ENCODE peak calls at places on chromosomes 11 and 22, in seven cellular contexts. N is naive thymus-derived CD4-positive, alpha-beta T cell; C is A673; D is CD8-positive, alpha-beta memory T cell; Q is small intestine; F is WERI-Rb-1; T is Peyer's patch. B is an unnamed sample. For H3K36me3, the result is how much of the 10 kb centered on the place peaks cover.

GRCh38 chr11:32479291-32479690 is 44.0 kb upstream of the WT1 start:
- DNase-seq in D (no peak), F (no peak), C (no peak), N (no peak), T (no peak), Q (no peak), B (no peak)

GRCh38 chr11:43747130-43747802 is 66.7 kb downstream of the HSD17B12 start:
- DNase-seq in Q (no peak), F (no peak), T (no peak), N (no peak), C (no peak), D (no peak), B (no peak)

GRCh38 chr22:50585238-50585637 is 2.6 kb upstream of the CHKB start:
- DNase-seq in N (no peak), T (no peak), C (no peak), D (no peak), F (no peak), Q (no peak), B (no peak)

GRCh38 chr11:7905961-7906429 is 25.1 kb downstream of the OR10A6 start:
- DNase-seq in N (no peak), D (no peak), T (no peak), F (no peak), C (no peak), Q (no peak), B (peak)

GRCh38 chr11:843818-844692 is 1.4 kb downstream of the TSPAN4 start:
- DNase-seq in F (no peak), D (no peak), Q (peak), C (peak), N (no peak), T (peak), B (peak)

GRCh38 chr11:123543796-123544195 is 110.6 kb downstream of the SCN3B start:
- DNase-seq in N (no peak), C (peak), T (no peak), F (no peak), Q (no peak), D (no peak), B (peak)

GRCh38 chr11:6727971-6728890 is 43.5 kb downstream of the OR2AG2 start:
- DNase-seq in F (peak), C (no peak), Q (no peak), T (no peak), D (no peak), N (no peak), B (no peak)

GRCh38 chr22:28034145-28034759 is 115.2 kb upstream of the PITPNB start:
- DNase-seq in F (no peak), D (no peak), T (no peak), N (no peak), Q (peak), C (no peak), B (no peak)

GRCh38 chr11:74784234-74784633 is 35.6 kb downstream of the RNF169 start:
- DNase-seq in T (no peak), N (no peak), C (no peak), F (no peak), Q (no peak), D (no peak), B (no peak)

GRCh38 chr11:19978668-19979518 is 181.4 kb downstream of the DBX1 start:
- DNase-seq in C (no peak), D (no peak), N (no peak), Q (peak), F (no peak), T (no peak), B (peak)

GRCh38 chr11:12914401-12914912 is 94.7 kb upstream of the RASSF10 start:
- DNase-seq in F (peak), N (no peak), C (peak), Q (peak), D (no peak), T (no peak), B (peak)

GRCh38 chr11:9851366-9851765 is 187.5 kb downstream of the SWAP70 start:
- DNase-seq in N (no peak), F (no peak), T (no peak), D (no peak), Q (no peak), C (no peak), B (peak)

GRCh38 chr11:65113839-65114238 is 2.2 kb downstream of the TM7SF2 start:
- DNase-seq in Q (no peak), N (no peak), C (no peak), D (no peak), T (no peak), F (no peak), B (no peak)

GRCh38 chr11:69674267-69674885 is 777 bp downstream of the LTO1 start:
- DNase-seq in Q (peak), N (no peak), D (no peak), T (no peak), F (no peak), C (peak), B (peak)

GRCh38 chr11:126400019-126400962 is 44.8 kb downstream of the ST3GAL4 start:
- DNase-seq in Q (no peak), D (no peak), T (no peak), C (no peak), F (no peak), N (no peak), B (no peak)

GRCh38 chr22:20988573-20989322 is 6.7 kb downstream of the LZTR1 start:
- DNase-seq in N (no peak), F (no peak), D (no peak), T (no peak), Q (no peak), C (no peak), B (no peak)

GRCh38 chr11:94968334-94968958 is 4.9 kb downstream of the CWC15 start:
- DNase-seq in Q (no peak), C (peak), T (no peak), D (no peak), N (no peak), F (no peak), B (peak)

GRCh38 chr11:44814881-44815592 is 88.3 kb downstream of the TSPAN18 start:
- DNase-seq in N (no peak), C (no peak), D (no peak), T (no peak), F (peak), Q (no peak), B (peak)

GRCh38 chr11:80727315-80727714 is 1286.5 kb upstream of the TENM4 start:
- DNase-seq in N (no peak), F (peak), T (no peak), C (peak), Q (peak), D (no peak), B (peak)

GRCh38 chr22:49975543-49976389 is 15.2 kb downstream of the PIM3 start:
- DNase-seq in F (no peak), D (no peak), C (no peak), N (no peak), Q (no peak), T (peak), B (peak)

GRCh38 chr11:75482931-75483469 is 42.7 kb downstream of the GDPD5 start:
- DNase-seq in F (no peak), Q (peak), D (no peak), T (no peak), N (no peak), C (no peak), B (no peak)

DNA sequence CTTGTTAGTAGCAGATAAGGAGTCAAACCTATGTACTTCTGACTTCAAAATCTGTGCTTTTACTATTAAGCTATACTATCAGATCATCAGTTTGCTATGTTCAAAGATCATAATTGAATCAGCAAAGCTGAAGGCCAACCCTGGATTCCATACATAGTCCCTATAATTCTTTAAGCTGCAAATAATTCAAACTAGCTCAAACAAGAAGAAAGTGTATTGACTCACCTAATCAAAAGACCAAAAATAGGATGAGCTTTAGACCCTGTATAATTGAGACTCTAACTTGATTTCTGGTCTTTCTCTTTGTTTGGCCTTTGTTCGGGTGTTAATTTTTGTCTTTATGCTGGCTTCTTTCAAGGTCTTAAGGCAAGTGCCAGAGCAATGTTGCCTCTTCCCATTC is 213.7 kb downstream of the CWF19L2 start:
- DNase-seq in T (no peak), N (no peak), C (no peak), F (no peak), Q (no peak), D (no peak), B (no peak)
- H3K27ac ChIP-seq in T (no peak), N (no peak), C (no peak), F (no peak), Q (no peak), D (no peak), B (no peak)

GRCh38 chr22:29816539-29816938 is 21.5 kb downstream of the ASCC2 start:
- DNase-seq in T (no peak), D (no peak), C (no peak), F (no peak), Q (no peak), N (no peak), B (no peak)
- H3K36me3 ChIP-seq in T (under half), D (half or more), C (under half), F (half or more), Q (under half), N (under half), B (under half)

GRCh38 chr11:113859665-113860064 is 15.7 kb downstream of the USP28 start:
- DNase-seq in F (no peak), Q (no peak), N (no peak), C (no peak), T (no peak), D (peak), B (no peak)
- H3K27ac ChIP-seq in F (no peak), Q (no peak), N (no peak), C (no peak), T (no peak), D (no peak), B (no peak)

GRCh38 chr11:96103102-96103501 is 179.2 kb upstream of the MTMR2 start:
- DNase-seq in D (no peak), Q (no peak), F (no peak), C (no peak), T (no peak), N (no peak), B (peak)
- H3K36me3 ChIP-seq in D (under half), Q (under half), F (under half), C (under half), T (under half), N (under half), B (under half)

GRCh38 chr11:2389344-2390026 is 11.1 kb upstream of the TSSC4 start:
- DNase-seq in C (no peak), N (no peak), Q (no peak), F (no peak), T (no peak), D (no peak), B (no peak)
- H3K27ac ChIP-seq in C (no peak), N (peak), Q (no peak), F (no peak), T (no peak), D (peak), B (no peak)

DNA sequence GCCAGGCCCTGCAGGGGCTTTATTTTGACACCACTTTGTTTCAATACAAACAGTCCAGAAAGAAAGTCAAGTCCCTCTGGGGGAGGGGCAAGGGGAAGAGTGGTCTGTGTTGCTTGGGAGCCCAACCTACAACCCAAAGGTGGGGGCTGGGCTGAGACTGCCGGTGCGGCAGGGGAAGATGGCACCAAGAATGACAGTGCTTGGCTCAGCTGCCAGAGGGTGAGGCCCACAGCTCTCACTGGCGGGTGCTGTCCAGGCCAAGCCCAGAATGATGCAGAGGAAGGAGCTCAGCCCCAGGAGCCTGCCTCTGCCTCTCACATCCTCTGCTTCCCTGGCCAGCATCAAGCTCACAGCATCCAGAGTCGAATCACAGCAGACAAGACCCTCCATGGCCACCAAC is 12.4 kb downstream of the ARFGAP2 start:
- DNase-seq in Q (no peak), T (no peak), N (no peak), F (no peak), C (no peak), D (no peak), B (no peak)
- H3K36me3 ChIP-seq in Q (under half), T (under half), N (under half), F (half or more), C (half or more), D (under half), B (under half)